ENCODE peak calls at places on chromosomes 4 and X, in ten cellular contexts. One of them, this sample, is unnamed.

GRCh38 chr4:83751336-83751949 is 215.5 kb downstream of the GPAT3 start:
- DNase-seq in heart right ventricle: no peak
- DNase-seq in cardiac muscle cell: no peak
- DNase-seq in AG04450: no peak
- DNase-seq in CD4-positive, CD25-positive, alpha-beta regulatory T cell: no peak
- DNase-seq in dorsolateral prefrontal cortex: no peak
- DNase-seq in GM23248: no peak
- DNase-seq in astrocyte: peak; percentile 20
- DNase-seq in endodermal cell: no peak
- DNase-seq in mesenchymal stem cell: no peak
- DNase-seq in this sample: no peak

GRCh38 chr4:163494360-163495241 is at the start of gene TMA16:
- DNase-seq in astrocyte: peak; percentile 92
- DNase-seq in CD4-positive, CD25-positive, alpha-beta regulatory T cell: peak; percentile 80
- DNase-seq in AG04450: peak; percentile 87
- DNase-seq in mesenchymal stem cell: peak; percentile 96
- DNase-seq in endodermal cell: peak; percentile 95
- DNase-seq in cardiac muscle cell: peak; percentile 94
- DNase-seq in dorsolateral prefrontal cortex: peak; percentile 87
- DNase-seq in GM23248: peak; percentile 97
- DNase-seq in heart right ventricle: peak; percentile 84
- DNase-seq in this sample: peak; percentile 97

GRCh38 chr4:155657169-155657568 is 9.5 kb upstream of the GUCY1A1 start:
- DNase-seq in cardiac muscle cell: no peak
- DNase-seq in GM23248: peak; percentile 14
- DNase-seq in AG04450: no peak
- DNase-seq in mesenchymal stem cell: no peak
- DNase-seq in CD4-positive, CD25-positive, alpha-beta regulatory T cell: no peak
- DNase-seq in dorsolateral prefrontal cortex: no peak
- DNase-seq in astrocyte: no peak
- DNase-seq in heart right ventricle: no peak
- DNase-seq in endodermal cell: no peak
- DNase-seq in this sample: no peak

GRCh38 chrX:143669395-143669794 is 33.5 kb upstream of the SLITRK4 start:
- DNase-seq in CD4-positive, CD25-positive, alpha-beta regulatory T cell: no peak
- DNase-seq in AG04450: no peak
- DNase-seq in cardiac muscle cell: no peak
- DNase-seq in GM23248: peak; percentile 28
- DNase-seq in mesenchymal stem cell: peak; percentile 17
- DNase-seq in astrocyte: no peak
- DNase-seq in endodermal cell: no peak
- DNase-seq in dorsolateral prefrontal cortex: no peak
- DNase-seq in heart right ventricle: no peak
- DNase-seq in this sample: no peak

GRCh38 chr4:129603241-129603931 is 507.4 kb downstream of the C4orf33 start:
- DNase-seq in CD4-positive, CD25-positive, alpha-beta regulatory T cell: no peak
- DNase-seq in cardiac muscle cell: no peak
- DNase-seq in GM23248: no peak
- DNase-seq in endodermal cell: no peak
- DNase-seq in mesenchymal stem cell: no peak
- DNase-seq in heart right ventricle: no peak
- DNase-seq in AG04450: no peak
- DNase-seq in dorsolateral prefrontal cortex: no peak
- DNase-seq in astrocyte: no peak
- DNase-seq in this sample: no peak

GRCh38 chrX:115535421-115535820 is 25.6 kb upstream of the PLS3 start:
- DNase-seq in mesenchymal stem cell: no peak
- DNase-seq in cardiac muscle cell: no peak
- DNase-seq in CD4-positive, CD25-positive, alpha-beta regulatory T cell: no peak
- DNase-seq in AG04450: no peak
- DNase-seq in dorsolateral prefrontal cortex: no peak
- DNase-seq in heart right ventricle: no peak
- DNase-seq in endodermal cell: no peak
- DNase-seq in astrocyte: no peak
- DNase-seq in GM23248: no peak
- DNase-seq in this sample: no peak

GRCh38 chr4:24863799-24864198 is 49.0 kb downstream of the CCDC149 start:
- DNase-seq in heart right ventricle: no peak
- DNase-seq in AG04450: no peak
- DNase-seq in CD4-positive, CD25-positive, alpha-beta regulatory T cell: no peak
- DNase-seq in endodermal cell: no peak
- DNase-seq in astrocyte: no peak
- DNase-seq in cardiac muscle cell: no peak
- DNase-seq in GM23248: no peak
- DNase-seq in mesenchymal stem cell: no peak
- DNase-seq in dorsolateral prefrontal cortex: no peak
- DNase-seq in this sample: no peak

GRCh38 chr4:169663894-169664293 is 43.5 kb downstream of the CLCN3 start:
- DNase-seq in astrocyte: peak; percentile 68
- DNase-seq in CD4-positive, CD25-positive, alpha-beta regulatory T cell: no peak
- DNase-seq in GM23248: no peak
- DNase-seq in dorsolateral prefrontal cortex: no peak
- DNase-seq in cardiac muscle cell: no peak
- DNase-seq in AG04450: no peak
- DNase-seq in endodermal cell: no peak
- DNase-seq in mesenchymal stem cell: no peak
- DNase-seq in heart right ventricle: no peak
- DNase-seq in this sample: no peak

GRCh38 chrX:134416106-134416505 is 43.9 kb upstream of the HPRT1 start:
- DNase-seq in heart right ventricle: no peak
- DNase-seq in CD4-positive, CD25-positive, alpha-beta regulatory T cell: no peak
- DNase-seq in dorsolateral prefrontal cortex: no peak
- DNase-seq in AG04450: no peak
- DNase-seq in cardiac muscle cell: no peak
- DNase-seq in endodermal cell: no peak
- DNase-seq in astrocyte: no peak
- DNase-seq in mesenchymal stem cell: no peak
- DNase-seq in GM23248: no peak
- DNase-seq in this sample: no peak

GRCh38 chr4:176949022-176949421 is 156.3 kb upstream of the VEGFC start:
- DNase-seq in heart right ventricle: peak; percentile 10
- DNase-seq in GM23248: no peak
- DNase-seq in cardiac muscle cell: no peak
- DNase-seq in mesenchymal stem cell: peak; percentile 45
- DNase-seq in dorsolateral prefrontal cortex: no peak
- DNase-seq in AG04450: peak; percentile 86
- DNase-seq in endodermal cell: no peak
- DNase-seq in CD4-positive, CD25-positive, alpha-beta regulatory T cell: no peak
- DNase-seq in astrocyte: no peak
- DNase-seq in this sample: peak; percentile 92

GRCh38 chr4:169611991-169612868 is at the start of gene NEK1:
- DNase-seq in GM23248: peak; percentile 97
- DNase-seq in heart right ventricle: peak; percentile 91
- DNase-seq in cardiac muscle cell: peak; percentile 90
- DNase-seq in endodermal cell: peak; percentile 94
- DNase-seq in CD4-positive, CD25-positive, alpha-beta regulatory T cell: peak; percentile 88
- DNase-seq in AG04450: peak; percentile 55
- DNase-seq in astrocyte: peak; percentile 77
- DNase-seq in mesenchymal stem cell: peak; percentile 92
- DNase-seq in dorsolateral prefrontal cortex: peak; percentile 93
- DNase-seq in this sample: peak; percentile 87

GRCh38 chr4:26887143-26887542 is 26.5 kb downstream of the STIM2 start:
- DNase-seq in cardiac muscle cell: no peak
- DNase-seq in AG04450: no peak
- DNase-seq in endodermal cell: no peak
- DNase-seq in astrocyte: no peak
- DNase-seq in heart right ventricle: no peak
- DNase-seq in dorsolateral prefrontal cortex: no peak
- DNase-seq in CD4-positive, CD25-positive, alpha-beta regulatory T cell: peak; percentile 53
- DNase-seq in mesenchymal stem cell: no peak
- DNase-seq in GM23248: no peak
- DNase-seq in this sample: no peak

GRCh38 chrX:103480526-103480925 is 38.8 kb downstream of the RAB40A start:
- DNase-seq in cardiac muscle cell: no peak
- DNase-seq in dorsolateral prefrontal cortex: no peak
- DNase-seq in astrocyte: no peak
- DNase-seq in AG04450: no peak
- DNase-seq in GM23248: no peak
- DNase-seq in endodermal cell: no peak
- DNase-seq in heart right ventricle: no peak
- DNase-seq in mesenchymal stem cell: no peak
- DNase-seq in CD4-positive, CD25-positive, alpha-beta regulatory T cell: no peak
- DNase-seq in this sample: no peak

GRCh38 chrX:40719218-40719617 is 16.1 kb downstream of the MED14 start:
- DNase-seq in GM23248: peak; percentile 39
- DNase-seq in CD4-positive, CD25-positive, alpha-beta regulatory T cell: no peak
- DNase-seq in AG04450: peak; percentile 24
- DNase-seq in dorsolateral prefrontal cortex: no peak
- DNase-seq in cardiac muscle cell: no peak
- DNase-seq in mesenchymal stem cell: peak; percentile 36
- DNase-seq in astrocyte: peak; percentile 70
- DNase-seq in endodermal cell: no peak
- DNase-seq in heart right ventricle: no peak
- DNase-seq in this sample: no peak

DNA sequence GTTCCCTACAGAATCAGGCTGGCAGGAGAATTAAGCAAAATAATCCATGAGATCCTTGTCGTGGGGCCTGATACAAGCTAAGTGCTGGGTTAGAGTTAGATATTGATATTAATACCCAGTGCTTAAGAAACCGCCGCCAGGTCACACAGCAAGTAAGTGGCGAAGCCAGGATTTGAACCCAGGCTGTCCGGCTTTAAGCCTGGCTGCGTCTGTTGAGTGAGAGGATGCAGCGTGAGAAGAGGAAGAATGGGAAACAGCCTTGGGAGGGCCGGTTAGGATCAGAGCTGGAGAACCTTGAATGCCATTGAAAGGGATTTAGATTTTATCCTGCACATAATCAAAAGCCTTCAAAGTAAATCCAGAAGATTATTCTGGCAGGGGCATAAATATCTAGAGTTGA is 64.9 kb upstream of the HELT start:
- DNase-seq in CD4-positive, CD25-positive, alpha-beta regulatory T cell: no peak
- DNase-seq in GM23248: no peak
- DNase-seq in astrocyte: no peak
- DNase-seq in AG04450: no peak
- DNase-seq in mesenchymal stem cell: no peak
- DNase-seq in cardiac muscle cell: no peak
- DNase-seq in heart right ventricle: no peak
- DNase-seq in endodermal cell: no peak
- DNase-seq in dorsolateral prefrontal cortex: no peak
- DNase-seq in this sample: no peak
- H3K27me3 ChIP-seq in CD4-positive, CD25-positive, alpha-beta regulatory T cell: no peaks in the 10 kb centered on the region
- H3K27me3 ChIP-seq in GM23248: no peaks in the 10 kb centered on the region
- H3K27me3 ChIP-seq in astrocyte: no peaks in the 10 kb centered on the region
- H3K27me3 ChIP-seq in AG04450: peaks cover 4% of the 10 kb centered on the region
- H3K27me3 ChIP-seq in mesenchymal stem cell: peaks cover 37% of the 10 kb centered on the region
- H3K27me3 ChIP-seq in cardiac muscle cell: no peaks in the 10 kb centered on the region
- H3K27me3 ChIP-seq in heart right ventricle: no peaks in the 10 kb centered on the region
- H3K27me3 ChIP-seq in endodermal cell: no peaks in the 10 kb centered on the region
- H3K27me3 ChIP-seq in dorsolateral prefrontal cortex: no peaks in the 10 kb centered on the region
- H3K27me3 ChIP-seq in this sample: no peaks in the 10 kb centered on the region

DNA sequence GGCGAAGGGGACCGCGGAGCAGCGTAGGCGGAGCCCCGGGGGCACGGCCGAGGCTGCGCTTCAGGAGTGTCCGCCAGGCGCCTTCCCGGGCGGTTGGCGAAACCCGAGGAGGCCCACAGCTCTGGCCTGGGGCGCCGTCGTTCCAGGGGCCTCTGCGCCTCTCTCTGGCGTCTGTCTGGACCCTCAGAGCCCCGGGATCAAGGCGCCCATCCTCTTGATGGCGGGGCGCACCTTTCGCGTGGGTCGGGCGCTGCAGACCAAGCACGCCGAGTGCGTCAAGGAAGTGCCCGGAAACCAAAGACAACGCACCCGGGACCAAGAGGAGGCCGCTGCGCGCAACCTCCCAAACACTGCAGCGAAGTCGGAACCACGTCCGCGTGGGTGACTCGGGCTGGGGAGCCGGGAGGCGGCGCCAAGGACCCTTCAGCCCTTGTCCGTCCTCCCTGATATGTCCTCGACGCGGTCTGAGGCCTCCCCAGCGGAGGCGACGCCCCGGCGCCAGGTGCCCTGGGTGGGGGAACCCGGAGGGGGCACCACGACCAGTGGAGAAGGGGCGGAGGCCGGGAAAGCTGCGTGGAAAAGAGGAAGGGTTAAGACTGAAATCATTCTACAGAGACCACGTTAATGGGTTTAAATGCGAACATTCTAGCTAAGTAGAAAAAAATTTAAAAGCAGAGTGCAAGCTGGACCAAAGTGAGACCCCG is 9.9 kb downstream of the HMX1 start:
- DNase-seq in heart right ventricle: no peak
- DNase-seq in cardiac muscle cell: no peak
- DNase-seq in dorsolateral prefrontal cortex: no peak
- DNase-seq in endodermal cell: peak; percentile 82
- DNase-seq in AG04450: no peak
- DNase-seq in GM23248: no peak
- DNase-seq in mesenchymal stem cell: no peak
- DNase-seq in CD4-positive, CD25-positive, alpha-beta regulatory T cell: no peak
- DNase-seq in astrocyte: no peak
- DNase-seq in this sample: no peak
- H3K4me3 ChIP-seq in heart right ventricle: no peak overlapping the region
- H3K4me3 ChIP-seq in cardiac muscle cell: peak overlapping the region; percentile 16
- H3K4me3 ChIP-seq in dorsolateral prefrontal cortex: no peak overlapping the region
- H3K4me3 ChIP-seq in endodermal cell: peak overlapping the region; percentile 56
- H3K4me3 ChIP-seq in AG04450: no peak overlapping the region
- H3K4me3 ChIP-seq in GM23248: no peak overlapping the region
- H3K4me3 ChIP-seq in mesenchymal stem cell: no peak overlapping the region
- H3K4me3 ChIP-seq in CD4-positive, CD25-positive, alpha-beta regulatory T cell: no peak overlapping the region
- H3K4me3 ChIP-seq in astrocyte: no peak overlapping the region
- H3K4me3 ChIP-seq in this sample: no peak overlapping the region

DNA sequence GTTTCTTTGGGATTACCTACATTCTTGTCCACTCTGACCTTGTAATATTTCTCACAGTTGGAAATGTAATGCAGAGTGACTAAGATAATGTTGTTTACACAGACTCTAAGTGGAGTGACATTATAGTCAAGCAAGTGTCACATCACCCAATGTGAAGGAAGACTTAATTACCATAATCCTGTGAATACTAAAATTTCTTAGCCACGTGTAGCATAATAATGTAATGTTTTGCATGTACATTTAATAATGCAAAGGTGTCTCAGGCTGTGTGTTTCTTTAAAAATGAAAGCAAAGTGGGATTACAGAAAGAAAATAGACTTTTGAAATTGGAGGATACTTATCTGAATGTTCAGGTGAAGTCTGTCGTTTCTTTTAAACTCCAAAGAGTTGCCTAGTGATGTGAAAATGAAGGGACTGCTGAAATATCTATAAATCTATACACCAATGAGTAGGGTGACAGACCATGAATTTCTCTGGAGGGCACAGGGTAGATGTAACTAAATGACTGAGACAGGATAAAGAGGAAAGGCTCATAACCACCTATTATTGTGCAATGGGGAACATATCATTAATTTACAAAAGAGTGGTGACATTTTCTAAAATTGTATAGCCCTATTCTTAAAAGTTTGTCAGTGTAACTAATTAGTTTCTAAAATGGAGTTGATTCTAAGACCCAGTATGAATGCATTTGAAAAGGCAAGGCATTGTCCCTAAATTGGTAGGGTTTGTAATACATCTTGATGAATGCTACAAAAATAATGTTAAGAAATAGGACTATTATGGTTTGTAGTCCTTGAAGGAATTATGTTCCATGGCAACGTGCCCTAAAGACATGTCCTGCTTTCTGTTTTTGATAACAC is 235.7 kb downstream of the DACH2 start:
- DNase-seq in dorsolateral prefrontal cortex: no peak
- DNase-seq in AG04450: no peak
- DNase-seq in GM23248: no peak
- DNase-seq in astrocyte: no peak
- DNase-seq in endodermal cell: no peak
- DNase-seq in heart right ventricle: no peak
- DNase-seq in cardiac muscle cell: no peak
- DNase-seq in mesenchymal stem cell: no peak
- DNase-seq in CD4-positive, CD25-positive, alpha-beta regulatory T cell: no peak
- DNase-seq in this sample: no peak
- H3K27me3 ChIP-seq in dorsolateral prefrontal cortex: no peaks in the 10 kb centered on the region
- H3K27me3 ChIP-seq in AG04450: no peaks in the 10 kb centered on the region
- H3K27me3 ChIP-seq in GM23248: no peaks in the 10 kb centered on the region
- H3K27me3 ChIP-seq in astrocyte: no peaks in the 10 kb centered on the region
- H3K27me3 ChIP-seq in endodermal cell: no peaks in the 10 kb centered on the region
- H3K27me3 ChIP-seq in heart right ventricle: no peaks in the 10 kb centered on the region
- H3K27me3 ChIP-seq in cardiac muscle cell: no peaks in the 10 kb centered on the region
- H3K27me3 ChIP-seq in mesenchymal stem cell: no peaks in the 10 kb centered on the region
- H3K27me3 ChIP-seq in CD4-positive, CD25-positive, alpha-beta regulatory T cell: no peaks in the 10 kb centered on the region
- H3K27me3 ChIP-seq in this sample: no peaks in the 10 kb centered on the region

GRCh38 chr4:153471691-153472080 is 5.5 kb downstream of the TMEM131L start:
- DNase-seq in mesenchymal stem cell: no peak
- DNase-seq in heart right ventricle: no peak
- DNase-seq in GM23248: no peak
- DNase-seq in CD4-positive, CD25-positive, alpha-beta regulatory T cell: peak; percentile 75
- DNase-seq in cardiac muscle cell: no peak
- DNase-seq in astrocyte: no peak
- DNase-seq in endodermal cell: no peak
- DNase-seq in AG04450: no peak
- DNase-seq in dorsolateral prefrontal cortex: no peak
- DNase-seq in this sample: no peak
- H3K4me3 ChIP-seq in mesenchymal stem cell: no peak overlapping the region
- H3K4me3 ChIP-seq in heart right ventricle: no peak overlapping the region
- H3K4me3 ChIP-seq in GM23248: no peak overlapping the region
- H3K4me3 ChIP-seq in CD4-positive, CD25-positive, alpha-beta regulatory T cell: peak overlapping the region; percentile 76
- H3K4me3 ChIP-seq in cardiac muscle cell: no peak overlapping the region
- H3K4me3 ChIP-seq in astrocyte: no peak overlapping the region
- H3K4me3 ChIP-seq in endodermal cell: no peak overlapping the region
- H3K4me3 ChIP-seq in AG04450: no peak overlapping the region
- H3K4me3 ChIP-seq in dorsolateral prefrontal cortex: no peak overlapping the region
- H3K4me3 ChIP-seq in this sample: no peak overlapping the region

This sample was measured in MG63.